ENCODE peak calls at places on chromosomes 2 and 18, in ten cellular contexts. S is tibial nerve; X is NCI-H1417; E is DMS 273 treated with DMSO at 0.1 percent for 48 hours; A is AG04450; P is GM10248; H is amygdala; K is gastrocnemius medialis; I is stimulated activated CD4-positive, alpha-beta T cell treated with anti-CD3 and anti-CD28 coated beads, Interleukin-15, amount 100 ng/mL, for 24 hours; G is putamen. U is an unnamed sample.
A peak's percentile ranks its signal among the peaks of the same experiment; 100 is the strongest.

GRCh38 chr2:233152541-233152940 is 92.4 kb downstream of the INPP5D start:
- DNase-seq in E (no peak), P (no peak), X (no peak), I (no peak), A (no peak), G (no peak), H (peak; percentile 18), S (no peak), K (peak; percentile 11), U (peak; percentile 16)

GRCh38 chr2:17894551-17894950 is 16.1 kb downstream of the KCNS3 start:
- DNase-seq in A (no peak), G (no peak), I (no peak), X (no peak), H (no peak), E (no peak), P (no peak), K (peak; percentile 11), S (no peak), U (no peak)

GRCh38 chr2:110677080-110677479 is 783 bp downstream of the BUB1 start:
- DNase-seq in E (no peak), P (no peak), A (no peak), K (no peak), I (no peak), G (no peak), X (no peak), H (no peak), S (no peak), U (no peak)

GRCh38 chr2:57160976-57161375 is 885.6 kb upstream of the VRK2 start:
- DNase-seq in S (no peak), X (no peak), H (no peak), P (no peak), I (no peak), A (no peak), K (no peak), G (no peak), E (no peak), U (no peak)

GRCh38 chr2:232534940-232535735 is 4.4 kb upstream of the CHRNG start:
- DNase-seq in I (no peak), P (no peak), S (no peak), X (no peak), G (no peak), E (no peak), H (no peak), A (no peak), K (no peak), U (no peak)

GRCh38 chr18:23664674-23665073 is 2.0 kb upstream of the ANKRD29 start:
- DNase-seq in X (no peak), G (no peak), I (no peak), S (no peak), E (no peak), A (no peak), P (no peak), H (no peak), K (no peak), U (no peak)

GRCh38 chr2:109260886-109261700 is 132.1 kb downstream of the SH3RF3 start:
- DNase-seq in K (no peak), P (no peak), S (no peak), H (no peak), A (no peak), I (no peak), E (no peak), X (peak; percentile 92), G (no peak), U (no peak)

GRCh38 chr2:195450537-195451113 is 206.4 kb upstream of the SLC39A10 start:
- DNase-seq in K (no peak), P (no peak), G (no peak), X (no peak), S (no peak), A (no peak), H (no peak), I (no peak), E (no peak), U (no peak)

GRCh38 chr18:79954791-79955190 is 3.3 kb upstream of the SLC66A2 start:
- DNase-seq in G (no peak), A (no peak), P (no peak), K (no peak), X (no peak), E (no peak), S (no peak), H (no peak), I (no peak), U (no peak)